ENCODE peak calls at places on chromosomes 6 and 20, in five cellular contexts. B, H, E, L and X are unnamed samples.

GRCh38 chr6:44061375-44062104 is 65.7 kb downstream of the MRPL14 start:
- DNase-seq in B (peak; percentile 84), H (no peak), E (no peak), L (no peak), X (no peak)

GRCh38 chr6:159168536-159169192 is 536 bp upstream of the FNDC1 start:
- DNase-seq in B (peak; percentile 5), H (peak; percentile 11), E (peak; percentile 41), L (no peak), X (peak; percentile 65)

GRCh38 chr6:6972456-6972855 is 135.3 kb upstream of the RREB1 start:
- DNase-seq in B (peak; percentile 25), H (no peak), E (peak; percentile 57), L (no peak), X (no peak)

GRCh38 chr6:328184-328670 is 35.9 kb downstream of the DUSP22 start:
- DNase-seq in B (peak; percentile 92), H (no peak), E (no peak), L (peak; percentile 100), X (no peak)

GRCh38 chr6:106574729-106575458 is 54.4 kb downstream of the RTN4IP1 start:
- DNase-seq in B (peak; percentile 70), H (peak; percentile 77), E (no peak), L (no peak), X (no peak)

GRCh38 chr20:58372836-58373235 is 16.2 kb upstream of the VAPB start:
- DNase-seq in B (no peak), H (no peak), E (no peak), L (no peak), X (no peak)

GRCh38 chr6:163860194-163861081 is 445.9 kb downstream of the QKI start:
- DNase-seq in B (peak; percentile 86), H (no peak), E (peak; percentile 62), L (no peak), X (peak; percentile 81)

GRCh38 chr6:47188588-47189021 is 121.1 kb downstream of the TNFRSF21 start:
- DNase-seq in B (peak; percentile 78), H (peak; percentile 95), E (no peak), L (no peak), X (no peak)

GRCh38 chr6:163712569-163712966 is 298.1 kb downstream of the QKI start:
- DNase-seq in B (no peak), H (no peak), E (no peak), L (no peak), X (no peak)

GRCh38 chr6:111951439-111952140 is 78.3 kb upstream of the FYN start:
- DNase-seq in B (no peak), H (no peak), E (no peak), L (no peak), X (no peak)

GRCh38 chr6:1324926-1325325 is 13.0 kb downstream of the FOXQ1 start:
- DNase-seq in B (no peak), H (peak; percentile 80), E (no peak), L (no peak), X (no peak)

GRCh38 chr6:139540276-139540675 is 165.8 kb upstream of the CITED2 start:
- DNase-seq in B (peak; percentile 77), H (no peak), E (no peak), L (peak; percentile 32), X (no peak)

GRCh38 chr6:624979-625378 is 31.9 kb downstream of the HUS1B start:
- DNase-seq in B (peak; percentile 51), H (no peak), E (no peak), L (peak; percentile 36), X (peak; percentile 17)

GRCh38 chr6:143061597-143062385 is 1.1 kb downstream of the AIG1 start:
- DNase-seq in B (peak; percentile 12), H (peak; percentile 86), E (no peak), L (no peak), X (no peak)

GRCh38 chr6:63730311-63730710 is 94.7 kb downstream of the PHF3 start:
- DNase-seq in B (peak; percentile 31), H (no peak), E (no peak), L (no peak), X (no peak)

GRCh38 chr20:31790401-31790800 is 28.8 kb upstream of the MYLK2 start:
- DNase-seq in B (no peak), H (no peak), E (no peak), L (no peak), X (no peak)

GRCh38 chr6:111602481-111603404 is 2.9 kb downstream of the TRAF3IP2 start:
- DNase-seq in B (peak; percentile 85), H (no peak), E (no peak), L (no peak), X (no peak)

GRCh38 chr20:40459299-40459698 is 229.7 kb downstream of the MAFB start:
- DNase-seq in B (no peak), H (no peak), E (no peak), L (no peak), X (no peak)

GRCh38 chr6:33744895-33745546 is 1.7 kb downstream of the IP6K3 start:
- DNase-seq in B (no peak), H (no peak), E (no peak), L (no peak), X (no peak)

GRCh38 chr6:74333406-74333805 is 637.4 kb downstream of the CD109 start:
- DNase-seq in B (peak; percentile 68), H (no peak), E (no peak), L (no peak), X (no peak)

GRCh38 chr20:21796059-21796458 is 90.6 kb downstream of the PAX1 start:
- DNase-seq in B (no peak), H (peak; percentile 32), E (no peak), L (no peak), X (no peak)

GRCh38 chr20:52083627-52084232 is 107.8 kb downstream of the ZFP64 start:
- DNase-seq in B (peak; percentile 75), H (peak; percentile 73), E (peak; percentile 27), L (no peak), X (peak; percentile 80)

GRCh38 chr6:148465654-148466053 is 123.0 kb downstream of the SASH1 start:
- DNase-seq in B (no peak), H (no peak), E (no peak), L (no peak), X (no peak)

GRCh38 chr6:63348836-63349235 is 29.1 kb upstream of the LGSN start:
- DNase-seq in B (no peak), H (no peak), E (no peak), L (no peak), X (no peak)

GRCh38 chr20:32611286-32611685 is 26.2 kb upstream of the NOL4L start:
- DNase-seq in B (no peak), H (no peak), E (no peak), L (no peak), X (no peak)

GRCh38 chr6:44972710-44973109 is 355.4 kb upstream of the RUNX2 start:
- DNase-seq in B (no peak), H (no peak), E (no peak), L (no peak), X (no peak)

GRCh38 chr6:157774153-157775135 is 48.6 kb upstream of the SNX9 start:
- DNase-seq in B (no peak), H (no peak), E (peak; percentile 92), L (no peak), X (peak; percentile 50)

GRCh38 chr20:5731753-5732366 is 18.3 kb upstream of the SHLD1 start:
- DNase-seq in B (no peak), H (no peak), E (no peak), L (no peak), X (no peak)

GRCh38 chr6:52369234-52369633 is 7.3 kb downstream of the PAQR8 start:
- DNase-seq in B (no peak), H (peak; percentile 62), E (no peak), L (no peak), X (no peak)

GRCh38 chr20:1283522-1284210 is 17.6 kb downstream of the SNPH start:
- DNase-seq in B (peak; percentile 30), H (no peak), E (no peak), L (no peak), X (no peak)

GRCh38 chr6:18567380-18567779 is 180.2 kb downstream of the RNF144B start:
- DNase-seq in B (no peak), H (no peak), E (no peak), L (no peak), X (no peak)

GRCh38 chr20:1524004-1524403 is 32.8 kb upstream of the SIRPB2 start:
- DNase-seq in B (no peak), H (no peak), E (no peak), L (no peak), X (no peak)

GRCh38 chr6:107114213-107114871 is 973 bp downstream of the BEND3 start:
- DNase-seq in B (peak; percentile 81), H (peak; percentile 61), E (peak; percentile 87), L (no peak), X (peak; percentile 96)

GRCh38 chr20:36384022-36384619 is 78.0 kb downstream of the DLGAP4 start:
- DNase-seq in B (peak; percentile 24), H (peak; percentile 79), E (peak; percentile 87), L (no peak), X (no peak)

GRCh38 chr20:46220808-46221207 is 87.5 kb downstream of the CDH22 start:
- DNase-seq in B (no peak), H (no peak), E (peak; percentile 64), L (no peak), X (peak; percentile 89)
- TF ChIP-seq MXI1 in B (no peak), H (no peak), E (no peak), L (no peak), X (no peak)

GRCh38 chr6:119590066-119590465 is 240.5 kb upstream of the MAN1A1 start:
- DNase-seq in B (no peak), H (no peak), E (no peak), L (no peak), X (no peak)
- TF ChIP-seq MXI1 in B (no peak), H (no peak), E (no peak), L (no peak), X (no peak)

GRCh38 chr6:84061613-84062398 is 28.2 kb downstream of the MRAP2 start:
- DNase-seq in B (no peak), H (no peak), E (no peak), L (no peak), X (peak; percentile 37)
- TF ChIP-seq MXI1 in B (no peak), H (no peak), E (no peak), L (no peak), X (no peak)

DNA sequence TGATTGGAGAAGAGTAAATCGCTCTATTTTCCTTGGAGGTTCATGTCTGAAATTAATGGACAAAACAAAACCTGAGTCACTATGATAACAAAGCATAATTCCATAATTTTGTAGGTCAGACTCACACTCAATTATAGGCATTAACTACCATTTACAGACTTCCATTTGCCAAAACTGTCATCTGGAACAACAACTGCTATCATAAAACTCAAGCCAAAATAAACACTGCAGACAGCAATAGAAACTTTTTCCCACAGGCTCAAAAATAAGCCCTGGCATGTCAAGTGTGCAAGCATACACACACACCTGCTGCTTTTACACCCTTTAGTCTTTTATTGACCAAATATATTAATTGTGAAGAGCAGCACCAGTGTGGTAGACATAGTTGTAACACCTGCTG is 7.1 kb downstream of the MRPS10 start:
- DNase-seq in B (no peak), H (no peak), E (no peak), L (no peak), X (no peak)
- TF ChIP-seq MXI1 in B (no peak), H (no peak), E (no peak), L (no peak), X (no peak)

GRCh38 chr20:60326821-60327220 is 368.6 kb downstream of the CDH26 start:
- DNase-seq in B (no peak), H (no peak), E (no peak), L (no peak), X (no peak)
- TF ChIP-seq MXI1 in B (no peak), H (no peak), E (no peak), L (no peak), X (no peak)